ENCODE peak calls at places on chromosomes 3 and 15, in five cellular contexts. R is cardiac muscle cell, L is left ventricle myocardium inferior, C is mucosa of descending colon, P is astrocyte of the cerebellum. S is an unnamed sample.

GRCh38 chr3:190053919-190054672 is 66.6 kb downstream of the P3H2 start:
- DNase-seq in P (no peak), L (peak; percentile 17), C (no peak), R (peak; percentile 62), S (peak; percentile 83)

GRCh38 chr3:39869890-39870289 is 60.5 kb downstream of the MYRIP start:
- DNase-seq in L (no peak), C (no peak), R (no peak), P (no peak), S (no peak)

GRCh38 chr15:31214864-31215489 is 111.7 kb upstream of the KLF13 start:
- DNase-seq in L (peak; percentile 58), P (no peak), C (peak; percentile 69), R (peak; percentile 82), S (peak; percentile 85)

GRCh38 chr3:178419078-178419477 is 117.2 kb upstream of the KCNMB2 start:
- DNase-seq in R (peak; percentile 31), L (no peak), C (no peak), P (no peak), S (peak; percentile 48)

GRCh38 chr3:5011555-5012256 is 32.5 kb downstream of the BHLHE40 start:
- DNase-seq in P (no peak), R (no peak), C (peak; percentile 75), L (no peak), S (no peak)

GRCh38 chr3:193782280-193782654 is 189.3 kb downstream of the OPA1 start:
- DNase-seq in R (no peak), L (no peak), P (no peak), C (no peak), S (no peak)

GRCh38 chr3:192923731-192924130 is 6.1 kb upstream of the MB21D2 start:
- DNase-seq in R (no peak), L (no peak), P (no peak), C (no peak), S (no peak)

GRCh38 chr3:55243686-55244085 is 243.4 kb downstream of the WNT5A start:
- DNase-seq in R (no peak), P (no peak), L (no peak), C (no peak), S (no peak)

GRCh38 chr15:56185980-56186379 is 57.7 kb downstream of the RFX7 start:
- DNase-seq in P (no peak), L (no peak), C (no peak), R (no peak), S (no peak)

GRCh38 chr15:51267047-51267713 is 71.2 kb downstream of the CYP19A1 start:
- DNase-seq in R (peak; percentile 31), P (no peak), L (no peak), C (no peak), S (no peak)

GRCh38 chr3:133384331-133385027 is 15.4 kb upstream of the BFSP2 start:
- DNase-seq in L (peak; percentile 38), R (peak; percentile 77), C (no peak), P (peak; percentile 68), S (peak; percentile 49)

GRCh38 chr3:189622629-189623028 is 8.6 kb upstream of the TP63 start:
- DNase-seq in P (no peak), R (no peak), L (no peak), C (no peak), S (no peak)

GRCh38 chr3:185825379-185825638 is 467 bp upstream of the IGF2BP2 start:
- DNase-seq in R (no peak), C (no peak), P (no peak), L (no peak), S (no peak)
- H3K4me3 ChIP-seq in R (peak overlapping the region; percentile 94), C (peak overlapping the region; percentile 54), P (peak overlapping the region; percentile 86), L (peak overlapping the region; percentile 88), S (peak overlapping the region; percentile 82)

GRCh38 chr3:43177092-43177491 is 71.2 kb upstream of the POMGNT2 start:
- DNase-seq in C (no peak), R (no peak), L (no peak), P (no peak), S (peak; percentile 29)

GRCh38 chr3:43176666-43177065 is 70.8 kb upstream of the POMGNT2 start:
- DNase-seq in C (no peak), L (no peak), P (no peak), R (no peak), S (no peak)

GRCh38 chr3:43171770-43172169 is 65.9 kb upstream of the POMGNT2 start:
- DNase-seq in P (no peak), C (no peak), R (no peak), L (no peak), S (peak; percentile 68)

GRCh38 chr3:43175541-43175940 is 69.7 kb upstream of the POMGNT2 start:
- DNase-seq in C (no peak), P (no peak), L (no peak), R (no peak), S (no peak)

DNA sequence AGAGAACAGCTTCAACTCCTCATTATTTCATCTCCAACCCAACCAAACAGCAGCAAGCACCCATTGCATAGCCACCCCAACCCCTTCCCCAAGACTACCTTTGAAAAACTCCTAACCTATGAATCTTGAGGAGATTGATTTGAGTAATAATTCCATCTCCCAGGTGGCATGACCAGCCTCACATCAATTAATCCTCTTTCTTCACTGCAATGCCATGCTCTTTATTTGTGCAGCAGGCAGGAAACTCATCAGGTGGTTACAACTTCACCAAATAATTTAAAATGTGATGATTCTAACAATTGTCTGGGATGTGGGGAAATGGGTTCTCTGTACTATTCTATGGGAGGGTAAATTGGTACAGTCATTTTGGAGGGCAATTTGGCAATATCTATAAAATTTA is 68.1 kb upstream of the POMGNT2 start:
- DNase-seq in P (no peak), R (no peak), C (no peak), L (no peak), S (no peak)
- TF ChIP-seq CTCF in P (no peak), R (no peak), C (no peak), L (no peak), S (no peak)

GRCh38 chr3:75396316-75396802 is 267.8 kb upstream of the FRG2C start:
- DNase-seq in C (no peak), L (no peak), R (no peak), P (no peak), S (no peak)
- H3K4me3 ChIP-seq in C (no peak overlapping the region), L (peak overlapping the region; percentile 39), R (no peak overlapping the region), P (peak overlapping the region; percentile 14), S (no peak overlapping the region)

GRCh38 chr3:144033235-144033579 is 61.6 kb downstream of the DIPK2A start:
- DNase-seq in L (no peak), P (no peak), R (no peak), C (no peak), S (no peak)
- TF ChIP-seq CTCF in L (no peak), P (no peak), R (no peak), C (no peak), S (no peak)

DNA sequence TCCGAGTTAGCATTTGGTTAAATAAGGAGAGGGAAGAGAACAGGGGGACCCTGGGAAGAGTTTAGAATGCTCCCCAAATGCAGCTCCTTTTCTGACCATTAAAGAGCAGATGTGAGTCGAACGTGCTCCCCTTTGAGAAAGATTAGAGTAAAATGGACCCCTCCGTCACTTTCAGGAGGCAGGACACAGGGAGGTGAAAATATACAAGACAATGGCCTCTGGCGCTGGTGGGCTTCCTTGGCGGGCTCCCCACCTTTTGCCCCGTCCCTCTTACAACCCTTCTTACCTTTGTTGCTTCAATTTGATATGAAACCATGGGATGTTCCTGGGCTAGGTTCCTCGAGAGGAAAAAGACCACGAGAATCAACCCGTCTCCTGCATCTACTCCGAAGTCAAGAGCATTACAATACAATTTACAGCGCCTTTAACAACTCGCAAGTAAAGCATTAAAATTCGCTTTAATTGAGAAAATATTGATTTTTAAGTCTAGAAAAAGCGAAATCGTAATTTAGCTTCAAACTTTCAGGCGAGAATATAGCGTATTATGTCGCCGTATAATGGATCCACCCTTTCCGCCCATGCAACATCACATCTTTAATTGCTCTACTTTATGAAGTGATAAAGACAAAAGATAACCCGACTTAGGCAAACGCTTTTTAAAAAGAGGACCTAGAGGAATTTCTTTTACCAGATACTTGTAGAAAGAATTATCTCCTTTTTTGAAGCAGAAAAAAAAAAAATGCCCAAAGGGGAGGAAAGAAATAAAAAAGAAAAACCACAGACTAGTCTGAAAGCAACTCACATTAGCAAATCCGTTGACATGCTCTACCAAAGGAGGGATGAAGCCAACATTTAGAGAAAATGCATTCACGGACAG is 214.0 kb downstream of the MEIS2 start:
- DNase-seq in C (no peak), P (no peak), R (no peak), L (no peak), S (no peak)
- H3K4me3 ChIP-seq in C (no peak overlapping the region), P (no peak overlapping the region), R (peak overlapping the region; percentile 27), L (no peak overlapping the region), S (no peak overlapping the region)

GRCh38 chr3:150129181-150129580 is 158.5 kb upstream of the PFN2 start:
- DNase-seq in L (no peak), C (no peak), R (peak; percentile 11), P (no peak), S (no peak)

GRCh38 chr3:150127011-150127490 is 156.4 kb upstream of the PFN2 start:
- DNase-seq in P (no peak), C (no peak), L (no peak), R (no peak), S (no peak)

GRCh38 chr3:150124142-150124541 is 153.4 kb upstream of the PFN2 start:
- DNase-seq in C (no peak), P (no peak), L (no peak), R (no peak), S (no peak)

GRCh38 chr3:150130404-150131100 is 159.9 kb upstream of the PFN2 start:
- DNase-seq in C (no peak), R (no peak), L (no peak), P (no peak), S (no peak)

GRCh38 chr3:150128126-150128525 is 157.4 kb upstream of the PFN2 start:
- DNase-seq in C (no peak), R (no peak), P (no peak), L (no peak), S (no peak)
- TF ChIP-seq CTCF in C (no peak), R (no peak), P (no peak), L (no peak), S (no peak)

GRCh38 chr15:88623632-88624031 is 2.5 kb downstream of the AEN start:
- DNase-seq in R (no peak), L (no peak), P (no peak), C (no peak), S (no peak)
- H3K4me3 ChIP-seq in R (no peak overlapping the region), L (no peak overlapping the region), P (no peak overlapping the region), C (no peak overlapping the region), S (peak overlapping the region; percentile 89)

GRCh38 chr3:84961492-84962255 is 2.9 kb downstream of the CADM2 start:
- DNase-seq in R (no peak), L (no peak), P (no peak), C (no peak), S (no peak)

GRCh38 chr3:84963137-84963536 is 4.3 kb downstream of the CADM2 start:
- DNase-seq in R (no peak), C (no peak), L (no peak), P (no peak), S (no peak)

GRCh38 chr3:84962460-84962859 is 3.7 kb downstream of the CADM2 start:
- DNase-seq in P (no peak), C (no peak), L (no peak), R (no peak), S (no peak)

GRCh38 chr3:84967767-84968581 is 9.2 kb downstream of the CADM2 start:
- DNase-seq in C (no peak), R (no peak), L (no peak), P (peak; percentile 51), S (no peak)

GRCh38 chr3:84965141-84965540 is 6.4 kb downstream of the CADM2 start:
- DNase-seq in C (no peak), P (peak; percentile 16), R (peak; percentile 0), L (no peak), S (no peak)
- TF ChIP-seq CTCF in C (no peak), P (no peak), R (no peak), L (no peak), S (no peak)

S was measured in fibroblast of villous mesenchyme.